ENCODE peak calls at places on chromosomes 5 and 9, in five cellular contexts. Q is pancreas, W is spleen, B is mucosa of descending colon, D is Panc1. Z is an unnamed sample.
A peak's percentile ranks its signal among the peaks of the same experiment; 100 is the strongest.

GRCh38 chr5:124492444-124493224 is 253.8 kb downstream of the ZNF608 start:
- DNase-seq in Q (no peak), W (no peak), B (no peak), D (no peak), Z (no peak)

GRCh38 chr5:62985749-62986148 is 407.1 kb downstream of the LRRC70 start:
- DNase-seq in Q (no peak), W (no peak), B (no peak), D (no peak), Z (no peak)

GRCh38 chr5:96344678-96345612 is 88.1 kb downstream of the PCSK1 start:
- DNase-seq in Q (peak; percentile 49), W (no peak), B (no peak), D (peak; percentile 79), Z (no peak)

GRCh38 chr9:134381671-134382505 is 55.6 kb downstream of the RXRA start:
- DNase-seq in Q (no peak), W (peak; percentile 92), B (peak; percentile 77), D (no peak), Z (peak; percentile 47)

GRCh38 chr9:78236511-78236950 is 656 bp downstream of the CEP78 start:
- DNase-seq in Q (no peak), W (no peak), B (no peak), D (no peak), Z (no peak)

GRCh38 chr9:69380811-69381210 is 55.8 kb downstream of the ENTREP1 start:
- DNase-seq in Q (no peak), W (no peak), B (no peak), D (no peak), Z (no peak)

GRCh38 chr5:92500752-92501151 is 1080.3 kb downstream of the NR2F1-AS1 start:
- DNase-seq in Q (no peak), W (no peak), B (no peak), D (no peak), Z (no peak)

GRCh38 chr5:14429102-14429501 is 152.5 kb upstream of the OTULINL start:
- DNase-seq in Q (no peak), W (no peak), B (no peak), D (no peak), Z (no peak)

GRCh38 chr9:36818242-36818938 is 215.7 kb downstream of the PAX5 start:
- DNase-seq in Q (no peak), W (peak; percentile 66), B (no peak), D (no peak), Z (no peak)

GRCh38 chr5:112420111-112420864 is 1.2 kb upstream of the EPB41L4A start:
- DNase-seq in Q (peak; percentile 77), W (peak; percentile 91), B (peak; percentile 86), D (peak; percentile 12), Z (peak; percentile 67)

GRCh38 chr9:130089141-130089540 is 35.4 kb downstream of the GPR107 start:
- DNase-seq in Q (no peak), W (peak; percentile 19), B (no peak), D (no peak), Z (no peak)

GRCh38 chr5:174732040-174733020 is 7.9 kb downstream of the MSX2 start:
- DNase-seq in Q (no peak), W (no peak), B (no peak), D (no peak), Z (no peak)

GRCh38 chr5:58456486-58456885 is 3.4 kb downstream of the PLK2 start:
- DNase-seq in Q (no peak), W (no peak), B (no peak), D (no peak), Z (no peak)

DNA sequence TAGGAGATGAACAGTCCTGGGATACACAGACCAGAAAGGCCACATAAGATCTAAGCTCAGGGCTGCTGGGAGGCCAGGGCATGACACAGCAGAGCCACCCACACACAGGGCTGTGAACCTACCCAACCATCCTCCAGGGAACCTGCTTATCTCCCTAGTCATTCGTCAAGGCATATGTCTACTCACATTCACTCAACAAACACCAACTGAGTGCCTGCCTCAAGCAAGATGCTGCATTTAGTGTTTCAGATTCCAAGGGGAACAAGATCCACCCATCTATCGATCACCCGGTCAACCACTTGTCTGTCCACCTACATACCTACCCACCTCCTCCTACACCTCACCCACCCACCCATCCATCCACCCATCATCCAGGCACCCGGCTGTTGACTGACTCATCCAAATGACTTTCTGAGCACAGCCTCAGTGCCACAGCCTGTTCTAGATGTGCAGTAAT is 1.9 kb downstream of the DPM2 start:
- DNase-seq in Q (no peak), W (no peak), B (no peak), D (no peak), Z (no peak)
- H3K4me3 ChIP-seq in Q (no peak overlapping the region), W (no peak overlapping the region), B (no peak overlapping the region), D (peak overlapping the region; percentile 66), Z (peak overlapping the region; percentile 92)

GRCh38 chr9:121179930-121180681 is 21.6 kb downstream of the RAB14 start:
- DNase-seq in Q (no peak), W (no peak), B (no peak), D (no peak), Z (no peak)
- H3K36me3 ChIP-seq in Q (peaks cover 10% of the 10 kb centered on the region), W (peaks cover 70% of the 10 kb centered on the region), B (no peaks in the 10 kb centered on the region), D (peaks cover 2% of the 10 kb centered on the region), Z (peaks cover 12% of the 10 kb centered on the region)

GRCh38 chr9:31542384-31543055 is 841.9 kb upstream of the ACO1 start:
- DNase-seq in Q (no peak), W (no peak), B (no peak), D (peak; percentile 7), Z (no peak)
- TF ChIP-seq CTCF in Q (no peak), W (peak; percentile 26), B (peak; percentile 14), D (no peak), Z (peak; percentile 62)

GRCh38 chr9:84271004-84271886 is 69.3 kb downstream of the SLC28A3 start:
- DNase-seq in Q (peak; percentile 17), W (peak; percentile 92), B (peak; percentile 69), D (no peak), Z (no peak)
- H3K4me3 ChIP-seq in Q (no peak overlapping the region), W (no peak overlapping the region), B (no peak overlapping the region), D (no peak overlapping the region), Z (no peak overlapping the region)

GRCh38 chr9:33366979-33367480 is 35.3 kb downstream of the AQP7 start:
- DNase-seq in Q (no peak), W (no peak), B (no peak), D (no peak), Z (no peak)
- H3K36me3 ChIP-seq in Q (peaks cover 31% of the 10 kb centered on the region), W (peaks cover 77% of the 10 kb centered on the region), B (peaks cover 9% of the 10 kb centered on the region), D (peaks cover 11% of the 10 kb centered on the region), Z (peaks cover 26% of the 10 kb centered on the region)

DNA sequence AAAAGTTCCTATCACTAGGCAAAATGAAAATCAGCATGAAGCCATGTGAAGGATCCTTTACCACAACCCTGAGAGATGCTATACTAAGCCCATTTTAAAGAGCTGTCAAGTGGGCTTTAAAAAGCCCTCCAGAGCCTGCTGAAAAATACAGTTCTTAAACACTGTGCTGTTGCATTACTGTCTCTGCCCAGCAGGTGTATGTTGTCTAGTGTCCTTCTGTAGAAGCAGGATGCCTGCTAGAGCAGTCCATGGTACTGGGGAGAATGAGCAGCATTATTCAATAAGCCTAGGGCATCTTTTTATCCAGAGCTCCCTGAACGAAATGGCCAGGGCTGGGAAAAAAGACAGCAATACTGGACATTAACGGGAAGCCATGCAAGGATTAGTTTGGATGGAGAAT is 126.2 kb upstream of the PLCXD3 start:
- DNase-seq in Q (no peak), W (no peak), B (no peak), D (no peak), Z (no peak)
- TF ChIP-seq CTCF in Q (no peak), W (no peak), B (no peak), D (peak; percentile 36), Z (peak; percentile 42)

GRCh38 chr9:3180696-3181048 is 336.8 kb upstream of the PUM3 start:
- DNase-seq in Q (no peak), W (no peak), B (no peak), D (no peak), Z (no peak)
- H3K4me3 ChIP-seq in Q (peak overlapping the region; percentile 24), W (no peak overlapping the region), B (no peak overlapping the region), D (no peak overlapping the region), Z (no peak overlapping the region)

Z was measured in GM06990.